ENCODE peak calls at places on chromosome X, in six cellular contexts. F, H, B, G, N and I are unnamed samples.

GRCh38 chrX:154132366-154132765 is 11.7 kb upstream of the OPN1LW start:
- DNase-seq in F (no peak), H (no peak), B (no peak), G (no peak), N (no peak), I (no peak)

GRCh38 chrX:82196866-82197265 is 995.0 kb downstream of the SH3BGRL start:
- DNase-seq in F (no peak), H (no peak), B (no peak), G (no peak), N (no peak), I (no peak)

GRCh38 chrX:119236599-119237525 is 777 bp downstream of the PGRMC1 start:
- DNase-seq in F (no peak), H (peak; percentile 56), B (peak; percentile 71), G (peak; percentile 49), N (no peak), I (peak; percentile 55)

GRCh38 chrX:39152106-39152649 is 350.9 kb downstream of the MID1IP1 start:
- DNase-seq in F (no peak), H (no peak), B (peak; percentile 12), G (peak; percentile 46), N (no peak), I (no peak)

GRCh38 chrX:40012800-40013682 is 84.7 kb downstream of the BCOR start:
- DNase-seq in F (peak; percentile 77), H (peak; percentile 90), B (peak; percentile 81), G (peak; percentile 57), N (no peak), I (peak; percentile 64)

GRCh38 chrX:14963447-14964236 is 90.4 kb downstream of the MOSPD2 start:
- DNase-seq in F (no peak), H (no peak), B (peak; percentile 45), G (no peak), N (no peak), I (peak; percentile 31)

GRCh38 chrX:153468008-153468580 is 2.3 kb downstream of the HAUS7 start:
- DNase-seq in F (peak; percentile 57), H (no peak), B (no peak), G (no peak), N (no peak), I (no peak)

GRCh38 chrX:131571348-131571747 is 27.5 kb downstream of the OR13H1 start:
- DNase-seq in F (no peak), H (no peak), B (peak; percentile 11), G (no peak), N (no peak), I (no peak)

GRCh38 chrX:65601530-65602281 is 65.7 kb upstream of the MSN start:
- DNase-seq in F (peak; percentile 92), H (peak; percentile 33), B (peak; percentile 89), G (peak; percentile 73), N (no peak), I (peak; percentile 82)

GRCh38 chrX:53074987-53075386 is 7.2 kb upstream of the TSPYL2 start:
- DNase-seq in F (no peak), H (no peak), B (no peak), G (no peak), N (no peak), I (no peak)

GRCh38 chrX:45719751-45720501 is 519.2 kb upstream of the DIPK2B start:
- DNase-seq in F (no peak), H (no peak), B (no peak), G (no peak), N (no peak), I (no peak)

GRCh38 chrX:41335590-41336331 is 1.8 kb downstream of the DDX3X start:
- DNase-seq in F (no peak), H (no peak), B (no peak), G (no peak), N (no peak), I (peak; percentile 13)